ENCODE peak calls at places on chromosomes 12 and 14, in five cellular contexts. One of them, this sample, is unnamed.

GRCh38 chr12:100346660-100347059 is 10.2 kb upstream of the SLC17A8 start:
- DNase-seq in kidney tubule cell: no peak
- DNase-seq in EH: peak
- DNase-seq in omental fat pad: no peak
- DNase-seq in fibroblast of lung: no peak
- DNase-seq in this sample: no peak

GRCh38 chr14:102898776-102899515 is 23.5 kb upstream of the AMN start:
- DNase-seq in kidney tubule cell: no peak
- DNase-seq in EH: no peak
- DNase-seq in omental fat pad: no peak
- DNase-seq in fibroblast of lung: no peak
- DNase-seq in this sample: no peak

GRCh38 chr12:94089891-94090290 is 58.5 kb upstream of the PLXNC1 start:
- DNase-seq in kidney tubule cell: no peak
- DNase-seq in EH: peak
- DNase-seq in omental fat pad: no peak
- DNase-seq in fibroblast of lung: peak
- DNase-seq in this sample: no peak

GRCh38 chr12:27936196-27936595 is 36.3 kb downstream of the PTHLH start:
- DNase-seq in kidney tubule cell: no peak
- DNase-seq in EH: no peak
- DNase-seq in omental fat pad: no peak
- DNase-seq in fibroblast of lung: peak
- DNase-seq in this sample: no peak

GRCh38 chr14:71324767-71325272 is 417.6 kb downstream of the PCNX1 start:
- DNase-seq in kidney tubule cell: peak
- DNase-seq in EH: peak
- DNase-seq in omental fat pad: no peak
- DNase-seq in fibroblast of lung: no peak
- DNase-seq in this sample: no peak

GRCh38 chr12:26648584-26648983 is 184.4 kb downstream of the ITPR2 start:
- DNase-seq in kidney tubule cell: peak
- DNase-seq in EH: peak
- DNase-seq in omental fat pad: no peak
- DNase-seq in fibroblast of lung: peak
- DNase-seq in this sample: no peak

GRCh38 chr12:122593910-122594309 is 66.9 kb downstream of the KNTC1 start:
- DNase-seq in kidney tubule cell: no peak
- DNase-seq in EH: no peak
- DNase-seq in omental fat pad: no peak
- DNase-seq in fibroblast of lung: no peak
- DNase-seq in this sample: no peak

GRCh38 chr14:77319416-77319815 is 1.3 kb downstream of the POMT2 start:
- DNase-seq in kidney tubule cell: peak
- DNase-seq in EH: peak
- DNase-seq in omental fat pad: no peak
- DNase-seq in fibroblast of lung: no peak
- DNase-seq in this sample: no peak

GRCh38 chr14:100738704-100739131 is 12.0 kb downstream of the DLK1 start:
- DNase-seq in kidney tubule cell: no peak
- DNase-seq in EH: no peak
- DNase-seq in omental fat pad: no peak
- DNase-seq in fibroblast of lung: no peak
- DNase-seq in this sample: no peak

GRCh38 chr14:103501921-103502669 is 20.5 kb downstream of the CKB start:
- DNase-seq in kidney tubule cell: no peak
- DNase-seq in EH: no peak
- DNase-seq in omental fat pad: peak
- DNase-seq in fibroblast of lung: no peak
- DNase-seq in this sample: peak

GRCh38 chr12:13686243-13686642 is 295.2 kb downstream of the GRIN2B start:
- DNase-seq in kidney tubule cell: no peak
- DNase-seq in EH: no peak
- DNase-seq in omental fat pad: no peak
- DNase-seq in fibroblast of lung: no peak
- DNase-seq in this sample: no peak

GRCh38 chr12:93441111-93441616 is 583 bp downstream of the UBE2N start:
- DNase-seq in kidney tubule cell: peak
- DNase-seq in EH: peak
- DNase-seq in omental fat pad: no peak
- DNase-seq in fibroblast of lung: no peak
- DNase-seq in this sample: peak

GRCh38 chr12:76952995-76953394 is 74.2 kb upstream of the CSRP2 start:
- DNase-seq in kidney tubule cell: peak
- DNase-seq in EH: no peak
- DNase-seq in omental fat pad: no peak
- DNase-seq in fibroblast of lung: no peak
- DNase-seq in this sample: no peak

GRCh38 chr14:76708771-76709170 is 52.5 kb upstream of the VASH1 start:
- DNase-seq in kidney tubule cell: no peak
- DNase-seq in EH: no peak
- DNase-seq in omental fat pad: no peak
- DNase-seq in fibroblast of lung: no peak
- DNase-seq in this sample: no peak

GRCh38 chr14:101600891-101601602 is 39.8 kb downstream of the DIO3 start:
- DNase-seq in kidney tubule cell: no peak
- DNase-seq in EH: no peak
- DNase-seq in omental fat pad: no peak
- DNase-seq in fibroblast of lung: no peak
- DNase-seq in this sample: peak

GRCh38 chr12:68591716-68592437 is 18.8 kb upstream of the RAP1B start:
- DNase-seq in kidney tubule cell: no peak
- DNase-seq in EH: no peak
- DNase-seq in omental fat pad: no peak
- DNase-seq in fibroblast of lung: no peak
- DNase-seq in this sample: no peak

GRCh38 chr12:94192506-94192905 is 44.1 kb downstream of the PLXNC1 start:
- DNase-seq in kidney tubule cell: no peak
- DNase-seq in EH: no peak
- DNase-seq in omental fat pad: no peak
- DNase-seq in fibroblast of lung: no peak
- DNase-seq in this sample: no peak

GRCh38 chr14:100401031-100401692 is 78.0 kb downstream of the SLC25A47 start:
- DNase-seq in kidney tubule cell: no peak
- DNase-seq in EH: no peak
- DNase-seq in omental fat pad: no peak
- DNase-seq in fibroblast of lung: no peak
- DNase-seq in this sample: no peak

GRCh38 chr12:1093166-1093751 is 102.2 kb downstream of the ERC1 start:
- DNase-seq in kidney tubule cell: peak
- DNase-seq in EH: peak
- DNase-seq in omental fat pad: no peak
- DNase-seq in fibroblast of lung: peak
- DNase-seq in this sample: no peak

GRCh38 chr14:59918824-59919581 is 941 bp upstream of the LRRC9 start:
- DNase-seq in kidney tubule cell: peak
- DNase-seq in EH: peak
- DNase-seq in omental fat pad: no peak
- DNase-seq in fibroblast of lung: peak
- DNase-seq in this sample: no peak

GRCh38 chr12:47378907-47379306 is 299.1 kb upstream of the AMIGO2 start:
- DNase-seq in kidney tubule cell: peak
- DNase-seq in EH: peak
- DNase-seq in omental fat pad: no peak
- DNase-seq in fibroblast of lung: no peak
- DNase-seq in this sample: no peak

GRCh38 chr14:39267592-39268112 is 33.9 kb downstream of the MIA2 start:
- DNase-seq in kidney tubule cell: no peak
- DNase-seq in EH: no peak
- DNase-seq in omental fat pad: no peak
- DNase-seq in fibroblast of lung: peak
- DNase-seq in this sample: no peak

GRCh38 chr14:77579065-77579464 is 37.4 kb downstream of the SPTLC2 start:
- DNase-seq in kidney tubule cell: no peak
- DNase-seq in EH: peak
- DNase-seq in omental fat pad: no peak
- DNase-seq in fibroblast of lung: no peak
- DNase-seq in this sample: no peak

GRCh38 chr14:76348898-76349297 is 27.0 kb upstream of the ESRRB start:
- DNase-seq in kidney tubule cell: peak
- DNase-seq in EH: peak
- DNase-seq in omental fat pad: no peak
- DNase-seq in fibroblast of lung: peak
- DNase-seq in this sample: no peak

GRCh38 chr14:68316078-68316868 is 476.6 kb downstream of the ZFP36L1 start:
- DNase-seq in kidney tubule cell: no peak
- DNase-seq in EH: no peak
- DNase-seq in omental fat pad: no peak
- DNase-seq in fibroblast of lung: no peak
- DNase-seq in this sample: no peak

GRCh38 chr12:126432780-126433179 is 1367.5 kb downstream of the AACS start:
- DNase-seq in kidney tubule cell: no peak
- DNase-seq in EH: no peak
- DNase-seq in omental fat pad: no peak
- DNase-seq in fibroblast of lung: no peak
- DNase-seq in this sample: no peak

GRCh38 chr14:87491816-87492215 is 501.2 kb downstream of the GALC start:
- DNase-seq in kidney tubule cell: peak
- DNase-seq in EH: no peak
- DNase-seq in omental fat pad: no peak
- DNase-seq in fibroblast of lung: no peak
- DNase-seq in this sample: no peak

GRCh38 chr14:102474934-102475333 is 34.6 kb downstream of the ANKRD9 start:
- DNase-seq in kidney tubule cell: no peak
- DNase-seq in EH: peak
- DNase-seq in omental fat pad: no peak
- DNase-seq in fibroblast of lung: peak
- DNase-seq in this sample: no peak

GRCh38 chr12:59452746-59453145 is 143.1 kb upstream of the SLC16A7 start:
- DNase-seq in kidney tubule cell: peak
- DNase-seq in EH: peak
- DNase-seq in omental fat pad: no peak
- DNase-seq in fibroblast of lung: peak
- DNase-seq in this sample: no peak

GRCh38 chr14:77105118-77105517 is 7.1 kb downstream of the CIPC start:
- DNase-seq in kidney tubule cell: no peak
- DNase-seq in EH: no peak
- DNase-seq in omental fat pad: no peak
- DNase-seq in fibroblast of lung: no peak
- DNase-seq in this sample: no peak

GRCh38 chr14:102323102-102323501 is 3.6 kb downstream of the ZNF839 start:
- DNase-seq in kidney tubule cell: peak
- DNase-seq in EH: peak
- DNase-seq in omental fat pad: peak
- DNase-seq in fibroblast of lung: peak
- DNase-seq in this sample: peak

GRCh38 chr14:74882103-74882920 is 596 bp downstream of the DLST start:
- DNase-seq in kidney tubule cell: peak
- DNase-seq in EH: peak
- DNase-seq in omental fat pad: peak
- DNase-seq in fibroblast of lung: peak
- DNase-seq in this sample: no peak

GRCh38 chr12:92502417-92503028 is 200.3 kb upstream of the PLEKHG7 start:
- DNase-seq in kidney tubule cell: peak
- DNase-seq in EH: no peak
- DNase-seq in omental fat pad: no peak
- DNase-seq in fibroblast of lung: peak
- DNase-seq in this sample: no peak

GRCh38 chr12:128787827-128788226 is 35.9 kb downstream of the SLC15A4 start:
- DNase-seq in kidney tubule cell: no peak
- DNase-seq in EH: no peak
- DNase-seq in omental fat pad: no peak
- DNase-seq in fibroblast of lung: no peak
- DNase-seq in this sample: no peak

GRCh38 chr14:100979079-100979478 is 75.6 kb upstream of the RTL1 start:
- DNase-seq in kidney tubule cell: no peak
- DNase-seq in EH: no peak
- DNase-seq in omental fat pad: no peak
- DNase-seq in fibroblast of lung: no peak
- DNase-seq in this sample: no peak

This sample was measured in coronary artery.